ENCODE peak calls at places on chromosome 6, in four cellular contexts. U, G, Z and X are unnamed samples.

GRCh38 chr6:99276747-99277146 is 72.7 kb downstream of the FAXC start:
- DNase-seq in U (no peak), G (no peak), Z (no peak), X (peak)

GRCh38 chr6:64930664-64931063 is 776.4 kb downstream of the EYS start:
- DNase-seq in U (no peak), G (no peak), Z (no peak), X (no peak)

GRCh38 chr6:155340464-155341129 is 26.3 kb upstream of the TFB1M start:
- DNase-seq in U (no peak), G (peak), Z (no peak), X (peak)

GRCh38 chr6:160254467-160255312 is 3.9 kb downstream of the SLC22A2 start:
- DNase-seq in U (no peak), G (no peak), Z (no peak), X (no peak)

GRCh38 chr6:28597924-28598323 is 72.2 kb downstream of the GPX5 start:
- DNase-seq in U (no peak), G (peak), Z (no peak), X (peak)

GRCh38 chr6:136609878-136610706 is 59.9 kb upstream of the MAP7 start:
- DNase-seq in U (no peak), G (peak), Z (no peak), X (peak)

GRCh38 chr6:49556429-49556837 is 6.0 kb downstream of the C6orf141 start:
- DNase-seq in U (no peak), G (peak), Z (no peak), X (peak)

GRCh38 chr6:80382796-80383195 is 276.3 kb downstream of the BCKDHB start:
- DNase-seq in U (no peak), G (no peak), Z (no peak), X (no peak)

GRCh38 chr6:45843848-45844521 is 171.7 kb downstream of the CLIC5 start:
- DNase-seq in U (no peak), G (no peak), Z (no peak), X (no peak)